ENCODE peak calls at places on chromosomes 1 and 21, in nine cellular contexts. F is GM06990; L is fibroblast of the aortic adventitia; Y is mesothelial cell of epicardium; S is activated T-helper 2 cell treated with anti-CD3 and anti-CD28 coated beads, Interferon-gamma antibody, Interleukin-2, Interleukin-4, amounts not matched to agents 10 μg/mL and 5 μg/mL and 100 μg/mL, durations not matched to agents 14 hours and 24 hours and 36 hours; X is RWPE1; D is fibroblast of the conjunctiva; G is NCI-H1694 treated with DMSO at 0.1 percent for 48 hours; Z is RPMI8226. U is an unnamed sample.

GRCh38 chr21:41848533-41848932 is 30.6 kb downstream of the PRDM15 start:
- DNase-seq in F (no peak), L (no peak), Y (no peak), S (no peak), X (no peak), D (no peak), G (no peak), Z (no peak), U (no peak)

GRCh38 chr21:45014747-45015468 is 59.5 kb upstream of the ADARB1 start:
- DNase-seq in F (no peak), L (no peak), Y (no peak), S (no peak), X (no peak), D (no peak), G (no peak), Z (no peak), U (no peak)

GRCh38 chr1:206797534-206798383 is 25.5 kb upstream of the IL10 start:
- DNase-seq in F (no peak), L (peak; percentile 19), Y (no peak), S (no peak), X (no peak), D (no peak), G (no peak), Z (peak; percentile 69), U (peak; percentile 57)

GRCh38 chr21:27759091-27759659 is 792.3 kb upstream of the ADAMTS5 start:
- DNase-seq in F (no peak), L (no peak), Y (no peak), S (no peak), X (no peak), D (no peak), G (no peak), Z (peak; percentile 17), U (no peak)

GRCh38 chr1:2350911-2351655 is 40.3 kb downstream of the MORN1 start:
- DNase-seq in F (no peak), L (no peak), Y (no peak), S (no peak), X (no peak), D (no peak), G (no peak), Z (no peak), U (no peak)

GRCh38 chr1:236063919-236064673 is 794 bp downstream of the NID1 start:
- DNase-seq in F (peak; percentile 53), L (peak; percentile 77), Y (peak; percentile 54), S (no peak), X (peak; percentile 44), D (peak; percentile 69), G (no peak), Z (no peak), U (peak; percentile 35)

GRCh38 chr1:246512230-246512629 is 5.2 kb upstream of the SMYD3 start:
- DNase-seq in F (no peak), L (no peak), Y (no peak), S (no peak), X (no peak), D (no peak), G (no peak), Z (no peak), U (no peak)

GRCh38 chr21:36288651-36289243 is 31.2 kb upstream of the MORC3 start:
- DNase-seq in F (no peak), L (no peak), Y (no peak), S (no peak), X (no peak), D (no peak), G (no peak), Z (no peak), U (no peak)

GRCh38 chr1:172654535-172654934 is 4.4 kb upstream of the FASLG start:
- DNase-seq in F (no peak), L (peak; percentile 69), Y (no peak), S (no peak), X (peak; percentile 34), D (no peak), G (no peak), Z (no peak), U (peak; percentile 5)

GRCh38 chr1:109193653-109194590 is 19.8 kb upstream of the SARS1 start:
- DNase-seq in F (peak; percentile 38), L (no peak), Y (no peak), S (peak; percentile 50), X (peak; percentile 56), D (no peak), G (peak; percentile 64), Z (peak; percentile 50), U (peak; percentile 79)

GRCh38 chr1:12464627-12465056 is 153.4 kb downstream of the DHRS3 start:
- DNase-seq in F (no peak), L (peak; percentile 98), Y (no peak), S (no peak), X (no peak), D (peak; percentile 93), G (no peak), Z (no peak), U (no peak)

U was measured in erythroblast.